ENCODE peak calls at places on chromosomes 4 and X, in four cellular contexts. One of them, this sample, is unnamed.

GRCh38 chr4:87031946-87032345 is 97.1 kb downstream of the AFF1 start:
- DNase-seq in A549: no peak
- DNase-seq in thoracic aorta: no peak
- DNase-seq in neural crest cell: no peak
- DNase-seq in this sample: no peak

GRCh38 chrX:84216406-84216805 is 28.4 kb upstream of the RPS6KA6 start:
- DNase-seq in A549: no peak
- DNase-seq in thoracic aorta: no peak
- DNase-seq in neural crest cell: no peak
- DNase-seq in this sample: no peak

GRCh38 chrX:131081772-131082755 is 23.9 kb downstream of the ARHGAP36 start:
- DNase-seq in A549: no peak
- DNase-seq in thoracic aorta: no peak
- DNase-seq in neural crest cell: no peak
- DNase-seq in this sample: no peak

GRCh38 chr4:83191026-83191425 is 76.5 kb upstream of the PLAC8 start:
- DNase-seq in A549: no peak
- DNase-seq in thoracic aorta: no peak
- DNase-seq in neural crest cell: no peak
- DNase-seq in this sample: no peak

GRCh38 chr4:15702941-15703403 is at the start of gene BST1:
- DNase-seq in A549: peak
- DNase-seq in thoracic aorta: no peak
- DNase-seq in neural crest cell: no peak
- DNase-seq in this sample: no peak

GRCh38 chr4:42282081-42282901 is 115.0 kb upstream of the SHISA3 start:
- DNase-seq in A549: peak
- DNase-seq in thoracic aorta: no peak
- DNase-seq in neural crest cell: peak
- DNase-seq in this sample: peak

GRCh38 chr4:142293536-142293935 is 552.6 kb downstream of the INPP4B start:
- DNase-seq in A549: no peak
- DNase-seq in thoracic aorta: no peak
- DNase-seq in neural crest cell: no peak
- DNase-seq in this sample: no peak

GRCh38 chrX:22234380-22234779 is 38.3 kb upstream of the CBLL2 start:
- DNase-seq in A549: no peak
- DNase-seq in thoracic aorta: no peak
- DNase-seq in neural crest cell: no peak
- DNase-seq in this sample: no peak

GRCh38 chrX:21975827-21976226 is 35.3 kb downstream of the SMS start:
- DNase-seq in A549: peak
- DNase-seq in thoracic aorta: no peak
- DNase-seq in neural crest cell: no peak
- DNase-seq in this sample: peak

GRCh38 chr4:3369781-3370660 is 71.7 kb upstream of the HGFAC start:
- DNase-seq in A549: no peak
- DNase-seq in thoracic aorta: no peak
- DNase-seq in neural crest cell: peak
- DNase-seq in this sample: peak

GRCh38 chrX:149950681-149951080 is 12.4 kb upstream of the EOLA2 start:
- DNase-seq in A549: peak
- DNase-seq in thoracic aorta: no peak
- DNase-seq in neural crest cell: peak
- DNase-seq in this sample: peak

GRCh38 chrX:118350715-118351114 is 4.8 kb downstream of the WDR44 start:
- DNase-seq in A549: no peak
- DNase-seq in thoracic aorta: no peak
- DNase-seq in neural crest cell: no peak
- DNase-seq in this sample: no peak

GRCh38 chrX:46912673-46913491 is 661 bp downstream of the JADE3 start:
- DNase-seq in A549: peak
- DNase-seq in thoracic aorta: no peak
- DNase-seq in neural crest cell: peak
- DNase-seq in this sample: no peak

GRCh38 chrX:13177921-13178320 is 133.5 kb upstream of the FAM9C start:
- DNase-seq in A549: no peak
- DNase-seq in thoracic aorta: no peak
- DNase-seq in neural crest cell: no peak
- DNase-seq in this sample: no peak

GRCh38 chr4:125044886-125045285 is 269.9 kb upstream of the FAT4 start:
- DNase-seq in A549: no peak
- DNase-seq in thoracic aorta: no peak
- DNase-seq in neural crest cell: no peak
- DNase-seq in this sample: no peak

GRCh38 chr4:26959654-26960047 is 99.0 kb downstream of the STIM2 start:
- DNase-seq in A549: no peak
- DNase-seq in thoracic aorta: no peak
- DNase-seq in neural crest cell: no peak
- DNase-seq in this sample: no peak

GRCh38 chr4:21885241-21885640 is 63.3 kb downstream of the KCNIP4 start:
- DNase-seq in A549: no peak
- DNase-seq in thoracic aorta: no peak
- DNase-seq in neural crest cell: no peak
- DNase-seq in this sample: peak

GRCh38 chrX:114959729-114960128 is 57.7 kb downstream of the IL13RA2 start:
- DNase-seq in A549: peak
- DNase-seq in thoracic aorta: no peak
- DNase-seq in neural crest cell: no peak
- DNase-seq in this sample: no peak
- TF ChIP-seq CTCF in A549: no peak
- TF ChIP-seq CTCF in thoracic aorta: peak
- TF ChIP-seq CTCF in neural crest cell: peak
- TF ChIP-seq CTCF in this sample: peak

GRCh38 chrX:10325606-10326005 is 168.8 kb downstream of the CLCN4 start:
- DNase-seq in A549: peak
- DNase-seq in thoracic aorta: no peak
- DNase-seq in neural crest cell: no peak
- DNase-seq in this sample: no peak

GRCh38 chrX:10327651-10328050 is 170.9 kb downstream of the CLCN4 start:
- DNase-seq in A549: peak
- DNase-seq in thoracic aorta: no peak
- DNase-seq in neural crest cell: no peak
- DNase-seq in this sample: no peak

GRCh38 chrX:10329984-10330383 is 173.2 kb downstream of the CLCN4 start:
- DNase-seq in A549: no peak
- DNase-seq in thoracic aorta: no peak
- DNase-seq in neural crest cell: no peak
- DNase-seq in this sample: no peak

DNA sequence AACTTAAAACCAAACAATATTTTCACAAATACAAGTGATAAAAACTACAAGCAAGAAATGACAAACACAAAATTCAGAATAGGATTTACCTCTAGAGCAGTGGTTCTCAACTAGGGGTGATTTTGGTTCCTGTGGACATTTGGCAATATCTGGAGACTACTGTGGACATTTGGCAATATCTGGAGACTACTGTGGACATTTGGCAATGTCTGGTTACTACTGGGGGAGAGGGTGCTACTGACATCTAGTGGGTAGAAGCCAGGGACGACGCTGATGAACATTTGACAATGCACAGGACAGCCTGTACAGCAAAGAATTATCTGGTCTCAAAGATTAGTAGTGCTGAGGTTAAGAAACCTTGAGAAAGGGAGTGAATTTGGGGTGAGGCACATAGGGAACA is 169.8 kb downstream of the CLCN4 start:
- DNase-seq in A549: peak
- DNase-seq in thoracic aorta: no peak
- DNase-seq in neural crest cell: no peak
- DNase-seq in this sample: peak
- TF ChIP-seq CTCF in A549: peak
- TF ChIP-seq CTCF in thoracic aorta: no peak
- TF ChIP-seq CTCF in neural crest cell: peak
- TF ChIP-seq CTCF in this sample: peak

DNA sequence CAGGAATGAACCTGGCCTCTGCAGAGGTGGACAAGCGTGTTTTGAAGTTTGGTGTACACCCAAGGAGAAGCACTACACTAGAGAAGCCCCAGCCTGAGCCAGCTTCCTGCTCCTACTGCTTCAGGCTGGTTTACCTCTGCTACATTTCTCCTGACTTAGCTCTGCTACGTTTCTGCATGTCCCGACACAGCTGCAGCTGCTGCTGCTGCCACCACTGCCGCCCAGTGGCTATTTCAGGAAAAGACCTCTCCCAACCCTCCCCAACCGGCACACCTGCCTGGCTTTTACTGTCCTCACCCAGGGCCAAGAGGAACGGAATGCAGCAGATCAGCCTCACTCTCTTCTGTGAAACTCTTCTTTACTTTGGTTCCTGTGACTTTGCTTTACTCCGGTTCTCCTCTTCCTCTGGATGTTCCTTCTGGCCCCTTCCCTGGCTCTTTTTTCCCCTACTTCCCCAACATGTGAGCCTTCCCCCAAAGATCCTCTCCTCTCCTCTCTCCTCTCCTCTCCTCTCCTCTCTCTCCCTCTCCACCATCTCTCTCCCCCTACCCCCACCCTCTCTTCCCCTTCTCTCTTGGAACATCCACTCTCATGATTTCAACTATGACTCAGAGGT is 3.1 kb upstream of the P2RY4 start:
- DNase-seq in A549: peak
- DNase-seq in thoracic aorta: no peak
- DNase-seq in neural crest cell: peak
- DNase-seq in this sample: no peak
- TF ChIP-seq CTCF in A549: peak
- TF ChIP-seq CTCF in thoracic aorta: peak
- TF ChIP-seq CTCF in neural crest cell: peak
- TF ChIP-seq CTCF in this sample: peak

GRCh38 chr4:156113138-156113537 is 159.5 kb upstream of the CTSO start:
- DNase-seq in A549: no peak
- DNase-seq in thoracic aorta: no peak
- DNase-seq in neural crest cell: no peak
- DNase-seq in this sample: no peak

GRCh38 chr4:156111706-156112105 is 158.0 kb upstream of the CTSO start:
- DNase-seq in A549: no peak
- DNase-seq in thoracic aorta: no peak
- DNase-seq in neural crest cell: no peak
- DNase-seq in this sample: no peak

DNA sequence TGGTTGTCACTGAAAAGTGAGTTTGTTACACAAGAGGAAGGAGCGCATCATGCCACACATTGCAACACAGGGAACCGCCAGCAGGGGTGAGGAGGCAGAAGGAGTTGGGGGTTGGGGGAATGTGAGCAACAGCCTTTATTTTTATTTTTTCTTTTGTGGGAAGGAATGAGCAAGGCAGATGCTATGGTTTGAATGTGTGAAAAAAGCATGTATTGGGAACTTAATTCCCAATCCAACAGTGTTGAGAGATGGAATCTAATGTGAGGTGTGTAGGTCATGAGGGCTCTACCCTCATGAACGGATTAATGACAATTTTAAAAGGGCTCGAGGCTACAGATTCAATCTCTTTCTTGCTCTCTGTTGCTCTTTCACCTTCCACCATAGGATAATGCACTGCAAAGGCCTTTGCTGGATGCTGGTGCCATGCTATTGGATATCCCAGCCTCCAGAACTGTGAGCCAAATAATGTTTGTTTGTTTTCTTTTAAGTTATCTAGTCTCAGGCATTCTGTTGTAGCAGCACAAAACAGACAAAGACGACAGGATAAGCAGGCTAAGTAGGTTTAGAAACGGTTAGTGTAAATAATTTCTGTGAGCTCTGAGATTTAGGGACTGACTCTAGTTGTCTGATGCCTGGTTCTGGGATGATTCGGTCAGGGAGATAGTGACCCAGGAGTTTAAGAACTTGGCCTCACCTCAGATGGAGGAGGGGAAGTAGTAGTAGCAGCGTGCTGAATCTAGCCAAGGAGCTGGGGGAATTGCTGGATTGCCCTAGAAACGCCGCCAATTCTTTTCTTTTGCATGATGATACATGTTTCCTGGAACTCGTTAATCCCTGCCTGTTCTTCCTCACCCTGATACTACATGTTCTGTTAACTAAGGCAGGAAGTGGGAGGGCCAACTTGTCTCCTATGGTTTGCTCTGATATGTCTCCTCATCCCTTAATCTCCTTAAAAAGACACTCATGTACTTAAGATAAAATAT is 156.6 kb upstream of the CTSO start:
- DNase-seq in A549: peak
- DNase-seq in thoracic aorta: no peak
- DNase-seq in neural crest cell: no peak
- DNase-seq in this sample: no peak
- TF ChIP-seq CTCF in A549: no peak
- TF ChIP-seq CTCF in thoracic aorta: no peak
- TF ChIP-seq CTCF in neural crest cell: peak
- TF ChIP-seq CTCF in this sample: no peak

DNA sequence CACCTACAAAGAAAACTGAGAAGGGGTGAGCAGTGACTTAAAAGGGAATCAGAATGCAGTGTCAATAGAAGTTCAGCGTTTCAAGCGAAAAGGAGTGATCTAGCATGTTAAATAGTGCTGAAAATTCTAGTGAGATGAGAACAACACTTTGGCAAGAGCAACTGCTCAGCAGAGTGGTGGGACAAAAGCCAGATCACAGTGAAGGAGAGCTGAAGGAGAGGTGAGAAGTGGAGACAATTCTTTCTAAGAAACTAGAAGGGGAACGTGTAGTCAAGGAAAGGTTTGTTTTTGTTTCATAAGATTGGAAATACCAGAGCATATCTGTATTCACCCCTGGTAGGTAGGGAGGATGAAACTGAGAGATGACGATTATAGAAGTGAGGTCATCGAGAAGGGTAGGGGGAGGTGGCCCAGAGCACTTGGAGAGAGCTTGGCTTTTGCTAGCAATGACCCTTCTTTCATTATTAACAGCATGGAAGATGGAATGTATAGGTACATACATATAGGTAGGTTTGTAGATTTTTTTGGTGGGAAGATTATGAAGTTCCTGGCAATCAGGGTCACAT is 33.7 kb downstream of the SRPX2 start:
- DNase-seq in A549: no peak
- DNase-seq in thoracic aorta: no peak
- DNase-seq in neural crest cell: no peak
- DNase-seq in this sample: no peak
- TF ChIP-seq CTCF in A549: no peak
- TF ChIP-seq CTCF in thoracic aorta: no peak
- TF ChIP-seq CTCF in neural crest cell: no peak
- TF ChIP-seq CTCF in this sample: no peak

GRCh38 chr4:119100640-119101039 is 35.0 kb upstream of the MYOZ2 start:
- DNase-seq in A549: no peak
- DNase-seq in thoracic aorta: no peak
- DNase-seq in neural crest cell: no peak
- DNase-seq in this sample: no peak
- TF ChIP-seq CTCF in A549: no peak
- TF ChIP-seq CTCF in thoracic aorta: no peak
- TF ChIP-seq CTCF in neural crest cell: no peak
- TF ChIP-seq CTCF in this sample: no peak

DNA sequence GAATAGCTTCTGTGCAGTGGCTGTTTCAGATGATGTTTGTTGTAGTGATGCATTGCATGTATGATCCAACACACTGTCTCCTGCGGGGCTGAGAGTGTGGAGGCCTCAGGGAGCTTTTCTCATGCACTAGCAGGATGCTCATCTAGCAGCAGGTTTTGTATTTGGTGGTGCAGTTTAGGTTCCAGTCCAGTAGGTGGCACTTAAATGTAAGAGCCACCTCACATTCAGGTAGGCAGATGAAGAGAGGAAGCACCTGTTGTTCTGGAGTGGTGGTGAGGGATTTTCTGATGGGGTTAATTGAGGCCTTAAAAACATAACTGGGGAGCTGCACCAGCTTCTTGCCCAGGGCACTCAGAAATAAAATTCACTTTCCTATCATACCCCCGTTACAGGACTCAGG is 300.9 kb downstream of the SPIN4 start:
- DNase-seq in A549: peak
- DNase-seq in thoracic aorta: no peak
- DNase-seq in neural crest cell: no peak
- DNase-seq in this sample: no peak
- TF ChIP-seq CTCF in A549: no peak
- TF ChIP-seq CTCF in thoracic aorta: no peak
- TF ChIP-seq CTCF in neural crest cell: no peak
- TF ChIP-seq CTCF in this sample: no peak

GRCh38 chr4:25863347-25863784 is 578 bp upstream of the SEL1L3 start:
- DNase-seq in A549: peak
- DNase-seq in thoracic aorta: no peak
- DNase-seq in neural crest cell: no peak
- DNase-seq in this sample: no peak
- TF ChIP-seq CTCF in A549: peak
- TF ChIP-seq CTCF in thoracic aorta: no peak
- TF ChIP-seq CTCF in neural crest cell: peak
- TF ChIP-seq CTCF in this sample: peak

This sample was measured in AG09319.